ENCODE peak calls at places on chromosomes 5 and 9, in six cellular contexts. One of them, this sample, is unnamed. For H3K4me1 and H3K36me3, the result is how much of the 10 kb centered on the place peaks cover.

GRCh38 chr5:168076561-168076991 is 214.9 kb upstream of the WWC1 start:
- DNase-seq in PC-3: peak
- DNase-seq in GM23248: peak
- DNase-seq in mesendoderm: peak
- DNase-seq in fibroblast of lung: no peak
- DNase-seq in HCT116: peak
- DNase-seq in this sample: peak

GRCh38 chr5:40333459-40334241 is 346.1 kb upstream of the PTGER4 start:
- DNase-seq in PC-3: peak
- DNase-seq in GM23248: peak
- DNase-seq in mesendoderm: no peak
- DNase-seq in fibroblast of lung: peak
- DNase-seq in HCT116: no peak
- DNase-seq in this sample: no peak

GRCh38 chr5:329106-329757 is 7.7 kb downstream of the AHRR start:
- DNase-seq in PC-3: peak
- DNase-seq in GM23248: peak
- DNase-seq in mesendoderm: no peak
- DNase-seq in fibroblast of lung: no peak
- DNase-seq in HCT116: no peak
- DNase-seq in this sample: no peak

GRCh38 chr9:124013263-124014211 is 2.0 kb downstream of the LHX2 start:
- DNase-seq in PC-3: no peak
- DNase-seq in GM23248: no peak
- DNase-seq in mesendoderm: peak
- DNase-seq in fibroblast of lung: no peak
- DNase-seq in HCT116: no peak
- DNase-seq in this sample: no peak

GRCh38 chr5:37631939-37632338 is 207.9 kb downstream of the GDNF start:
- DNase-seq in PC-3: no peak
- DNase-seq in GM23248: no peak
- DNase-seq in mesendoderm: no peak
- DNase-seq in fibroblast of lung: no peak
- DNase-seq in HCT116: no peak
- DNase-seq in this sample: no peak

GRCh38 chr5:146340260-146341081 is 1.8 kb downstream of the POU4F3 start:
- DNase-seq in PC-3: peak
- DNase-seq in GM23248: peak
- DNase-seq in mesendoderm: peak
- DNase-seq in fibroblast of lung: peak
- DNase-seq in HCT116: no peak
- DNase-seq in this sample: no peak

GRCh38 chr9:15786616-15787015 is 233.8 kb downstream of the CCDC171 start:
- DNase-seq in PC-3: no peak
- DNase-seq in GM23248: no peak
- DNase-seq in mesendoderm: peak
- DNase-seq in fibroblast of lung: no peak
- DNase-seq in HCT116: no peak
- DNase-seq in this sample: no peak

GRCh38 chr5:100409538-100409937 is 125.6 kb upstream of the FAM174A start:
- DNase-seq in PC-3: no peak
- DNase-seq in GM23248: no peak
- DNase-seq in mesendoderm: no peak
- DNase-seq in fibroblast of lung: peak
- DNase-seq in HCT116: no peak
- DNase-seq in this sample: no peak

GRCh38 chr5:164054461-164054860 is 549.0 kb downstream of the MAT2B start:
- DNase-seq in PC-3: no peak
- DNase-seq in GM23248: no peak
- DNase-seq in mesendoderm: no peak
- DNase-seq in fibroblast of lung: peak
- DNase-seq in HCT116: no peak
- DNase-seq in this sample: no peak

DNA sequence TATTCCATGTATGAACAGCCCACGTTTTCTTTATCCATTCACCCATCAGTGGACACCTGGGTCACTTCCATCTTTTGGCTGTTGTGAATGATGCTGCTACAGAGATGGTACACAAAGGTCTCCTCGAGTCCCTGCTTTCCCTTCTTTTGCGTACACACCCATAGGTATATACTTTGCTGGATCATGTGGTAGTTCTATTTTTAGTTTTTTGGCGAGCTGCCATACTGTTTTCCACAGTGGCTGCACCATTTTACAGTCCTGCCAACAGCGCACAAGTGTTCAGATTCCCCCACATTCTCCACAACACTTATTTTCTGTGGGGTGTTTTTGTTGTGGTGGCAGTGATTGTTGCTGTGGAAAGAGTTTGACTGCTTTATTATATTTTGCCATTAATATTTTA is 16.2 kb downstream of the RAPGEF1 start:
- DNase-seq in PC-3: no peak
- DNase-seq in GM23248: no peak
- DNase-seq in mesendoderm: no peak
- DNase-seq in fibroblast of lung: no peak
- DNase-seq in HCT116: no peak
- DNase-seq in this sample: no peak
- H3K4me1 ChIP-seq in PC-3: under half
- H3K4me1 ChIP-seq in GM23248: under half
- H3K4me1 ChIP-seq in mesendoderm: under half
- H3K4me1 ChIP-seq in fibroblast of lung: under half
- H3K4me1 ChIP-seq in HCT116: under half
- H3K4me1 ChIP-seq in this sample: under half

GRCh38 chr9:86604741-86605140 is 250.5 kb upstream of the TUT7 start:
- DNase-seq in PC-3: no peak
- DNase-seq in GM23248: peak
- DNase-seq in mesendoderm: no peak
- DNase-seq in fibroblast of lung: peak
- DNase-seq in HCT116: no peak
- DNase-seq in this sample: no peak
- H3K9ac ChIP-seq in PC-3: no peak
- H3K9ac ChIP-seq in GM23248: no peak
- H3K9ac ChIP-seq in mesendoderm: no peak
- H3K9ac ChIP-seq in fibroblast of lung: no peak
- H3K9ac ChIP-seq in HCT116: no peak
- H3K9ac ChIP-seq in this sample: no peak

GRCh38 chr5:68292316-68292715 is 76.8 kb downstream of the PIK3R1 start:
- DNase-seq in PC-3: no peak
- DNase-seq in GM23248: peak
- DNase-seq in mesendoderm: no peak
- DNase-seq in fibroblast of lung: peak
- DNase-seq in HCT116: no peak
- DNase-seq in this sample: no peak
- H3K36me3 ChIP-seq in PC-3: under half
- H3K36me3 ChIP-seq in GM23248: under half
- H3K36me3 ChIP-seq in mesendoderm: under half
- H3K36me3 ChIP-seq in fibroblast of lung: under half
- H3K36me3 ChIP-seq in HCT116: under half
- H3K36me3 ChIP-seq in this sample: under half

DNA sequence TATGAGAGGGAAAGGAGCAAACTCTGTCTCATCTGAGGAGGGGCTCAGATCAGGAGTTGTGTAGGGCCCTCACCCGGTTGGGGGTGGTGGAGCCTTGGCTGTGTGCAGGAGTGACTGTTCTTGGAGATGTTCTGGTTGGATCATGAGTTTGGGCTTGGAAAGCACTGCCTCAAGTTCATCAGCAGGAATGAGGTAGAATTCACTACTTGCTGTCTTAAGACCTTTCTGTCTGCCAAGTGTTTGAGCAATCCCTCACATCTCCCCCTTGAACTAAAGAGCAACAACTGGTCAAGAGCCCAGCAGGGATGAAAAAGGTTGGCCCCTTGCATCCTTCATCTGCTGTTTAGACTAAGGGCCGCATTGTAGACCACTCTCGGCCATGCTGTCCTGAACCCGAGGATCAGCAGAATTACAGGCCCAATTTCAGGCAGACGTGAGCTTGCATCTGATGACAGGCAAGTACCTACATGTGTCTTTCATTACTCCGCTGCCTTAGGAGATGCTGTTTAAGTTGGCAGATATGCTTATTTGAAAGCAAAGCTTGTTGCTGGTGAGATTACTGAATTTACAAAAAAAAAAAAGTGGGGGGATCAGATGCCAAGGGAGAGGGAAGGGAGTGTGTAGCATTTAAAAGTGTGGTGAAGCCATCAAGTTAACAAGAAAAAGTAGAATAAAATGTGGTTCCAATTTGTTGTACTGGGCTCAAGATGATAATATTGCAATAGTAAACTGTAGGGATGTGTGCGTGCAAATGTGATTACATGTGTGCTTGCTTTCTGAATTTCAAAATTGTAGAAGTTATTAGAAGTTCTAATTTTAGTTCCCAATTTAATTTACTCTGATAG is 36.5 kb downstream of the PIK3R1 start:
- DNase-seq in PC-3: no peak
- DNase-seq in GM23248: peak
- DNase-seq in mesendoderm: peak
- DNase-seq in fibroblast of lung: peak
- DNase-seq in HCT116: no peak
- DNase-seq in this sample: no peak
- H3K4me1 ChIP-seq in PC-3: under half
- H3K4me1 ChIP-seq in GM23248: under half
- H3K4me1 ChIP-seq in mesendoderm: under half
- H3K4me1 ChIP-seq in fibroblast of lung: under half
- H3K4me1 ChIP-seq in HCT116: under half
- H3K4me1 ChIP-seq in this sample: under half

DNA sequence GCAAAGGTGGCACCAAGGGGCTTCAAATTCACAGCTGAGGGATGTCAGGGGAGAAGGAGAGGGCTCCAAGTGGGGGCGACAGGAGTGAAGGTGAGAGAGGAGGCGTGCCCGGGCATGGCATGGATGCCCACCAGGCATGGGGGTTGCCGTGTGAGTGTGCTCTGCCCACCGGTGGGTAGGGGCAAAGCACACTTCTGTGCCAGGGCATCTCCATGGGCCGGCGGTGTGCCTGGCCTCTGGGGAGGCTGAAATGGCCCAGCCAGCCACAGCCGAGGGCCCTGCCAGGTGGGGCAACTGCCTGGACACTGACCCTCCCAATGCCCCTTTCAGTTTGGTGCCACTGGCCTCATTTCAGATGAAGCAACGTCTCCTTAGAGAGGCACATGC is 14.0 kb upstream of the RNU6ATAC start:
- DNase-seq in PC-3: no peak
- DNase-seq in GM23248: no peak
- DNase-seq in mesendoderm: no peak
- DNase-seq in fibroblast of lung: no peak
- DNase-seq in HCT116: no peak
- DNase-seq in this sample: no peak
- H3K9ac ChIP-seq in PC-3: no peak
- H3K9ac ChIP-seq in GM23248: no peak
- H3K9ac ChIP-seq in mesendoderm: no peak
- H3K9ac ChIP-seq in fibroblast of lung: no peak
- H3K9ac ChIP-seq in HCT116: no peak
- H3K9ac ChIP-seq in this sample: no peak

DNA sequence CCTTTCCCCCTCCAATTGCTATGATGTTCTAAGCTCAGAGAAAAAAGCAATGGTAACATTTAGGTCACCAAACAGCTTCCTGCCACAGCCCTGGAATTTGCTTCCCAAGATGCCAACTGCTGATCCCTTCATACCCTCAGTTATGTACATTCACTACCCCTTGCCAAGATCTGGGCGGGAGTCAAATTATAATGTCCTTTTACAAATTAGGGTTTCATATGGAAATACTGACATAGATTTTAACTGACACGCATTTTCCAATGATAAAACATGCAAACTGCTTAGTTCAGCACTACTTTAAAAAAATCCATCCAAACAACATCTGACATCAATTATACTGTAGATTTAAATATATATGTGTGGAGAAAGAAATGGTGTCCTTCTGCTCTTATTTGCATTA is 5.0 kb downstream of the LOX start:
- DNase-seq in PC-3: no peak
- DNase-seq in GM23248: peak
- DNase-seq in mesendoderm: no peak
- DNase-seq in fibroblast of lung: no peak
- DNase-seq in HCT116: no peak
- DNase-seq in this sample: no peak
- H3K36me3 ChIP-seq in PC-3: under half
- H3K36me3 ChIP-seq in GM23248: half or more
- H3K36me3 ChIP-seq in mesendoderm: under half
- H3K36me3 ChIP-seq in fibroblast of lung: under half
- H3K36me3 ChIP-seq in HCT116: under half
- H3K36me3 ChIP-seq in this sample: under half

GRCh38 chr5:134051305-134051704 is 46.5 kb upstream of the VDAC1 start:
- DNase-seq in PC-3: peak
- DNase-seq in GM23248: peak
- DNase-seq in mesendoderm: no peak
- DNase-seq in fibroblast of lung: no peak
- DNase-seq in HCT116: no peak
- DNase-seq in this sample: no peak
- H3K4me1 ChIP-seq in PC-3: under half
- H3K4me1 ChIP-seq in GM23248: under half
- H3K4me1 ChIP-seq in mesendoderm: under half
- H3K4me1 ChIP-seq in fibroblast of lung: under half
- H3K4me1 ChIP-seq in HCT116: under half
- H3K4me1 ChIP-seq in this sample: under half

This sample was measured in NT2/D1.